ENCODE peak calls at places on chromosomes 3 and 15, in eight cellular contexts. I is NCI-H460; R is activated naive CD4-positive, alpha-beta T cell treated with anti-CD3 and anti-CD28 coated beads for 36 hours; X is kidney tubule cell; P is activated gamma-delta T cell; D is NCI-H1105; K is HT-29; O is psoas muscle. L is an unnamed sample.

GRCh38 chr3:28972921-28973320 is 307.9 kb upstream of the RBMS3 start:
- DNase-seq in I (no peak), R (no peak), X (peak), P (no peak), D (no peak), K (no peak), O (no peak), L (no peak)

GRCh38 chr15:72179950-72180581 is 17.5 kb downstream of the GRAMD2A start:
- DNase-seq in I (no peak), R (no peak), X (no peak), P (no peak), D (no peak), K (no peak), O (peak), L (no peak)

GRCh38 chr3:5022966-5023776 is 43.9 kb downstream of the BHLHE40 start:
- DNase-seq in I (peak), R (no peak), X (peak), P (no peak), D (no peak), K (no peak), O (peak), L (no peak)

GRCh38 chr15:45132844-45133560 is 3.2 kb downstream of the DUOX1 start:
- DNase-seq in I (no peak), R (no peak), X (no peak), P (no peak), D (no peak), K (no peak), O (no peak), L (no peak)

GRCh38 chr3:187958432-187959003 is 195.4 kb upstream of the LPP start:
- DNase-seq in I (no peak), R (peak), X (no peak), P (peak), D (no peak), K (no peak), O (no peak), L (no peak)

GRCh38 chr3:85838921-85839320 is 880.1 kb downstream of the CADM2 start:
- DNase-seq in I (no peak), R (no peak), X (no peak), P (no peak), D (peak), K (no peak), O (no peak), L (no peak)

GRCh38 chr3:152323834-152324233 is 55.1 kb downstream of the MBNL1 start:
- DNase-seq in I (no peak), R (no peak), X (no peak), P (no peak), D (no peak), K (no peak), O (no peak), L (no peak)

GRCh38 chr3:73868688-73869315 is 244.1 kb upstream of the PDZRN3 start:
- DNase-seq in I (peak), R (peak), X (peak), P (no peak), D (no peak), K (peak), O (no peak), L (peak)

L was measured in NCI-H774.